ENCODE peak calls at places on chromosomes 12 and 14, in nine cellular contexts. O is osteocyte; R is CD4-positive, alpha-beta T cell; Q is endothelial cell; E is fibroblast of mammary gland; M is fibroblast of villous mesenchyme; K is NB4; T is MM.1S; D is nephron progenitor cell. A is an unnamed sample.

GRCh38 chr12:54148560-54149439 is 40.0 kb downstream of the SMUG1 start:
- DNase-seq in O (no peak), R (no peak), Q (no peak), E (no peak), M (no peak), K (no peak), T (no peak), D (peak; percentile 56), A (no peak)

GRCh38 chr12:65826513-65827171 is 2.4 kb downstream of the HMGA2 start:
- DNase-seq in O (no peak), R (no peak), Q (no peak), E (peak; percentile 80), M (peak; percentile 72), K (peak; percentile 11), T (no peak), D (no peak), A (no peak)

GRCh38 chr12:94162108-94162507 is 13.7 kb downstream of the PLXNC1 start:
- DNase-seq in O (no peak), R (no peak), Q (no peak), E (no peak), M (no peak), K (no peak), T (no peak), D (no peak), A (no peak)

GRCh38 chr14:21061347-21061668 is 3.7 kb downstream of the RNASE8 start:
- DNase-seq in O (no peak), R (no peak), Q (no peak), E (no peak), M (no peak), K (no peak), T (no peak), D (no peak), A (no peak)

GRCh38 chr12:68733661-68734071 is 12.3 kb upstream of the SLC35E3 start:
- DNase-seq in O (no peak), R (no peak), Q (no peak), E (peak; percentile 65), M (peak; percentile 39), K (no peak), T (no peak), D (no peak), A (no peak)

GRCh38 chr12:82857911-82858533 is 171.3 kb downstream of the TMTC2 start:
- DNase-seq in O (no peak), R (no peak), Q (no peak), E (no peak), M (no peak), K (no peak), T (no peak), D (no peak), A (no peak)

GRCh38 chr12:68359669-68360068 is 27.5 kb upstream of the MDM1 start:
- DNase-seq in O (no peak), R (no peak), Q (no peak), E (no peak), M (peak; percentile 27), K (peak; percentile 82), T (no peak), D (no peak), A (no peak)

GRCh38 chr12:104494816-104495158 is 38.0 kb downstream of the CHST11 start:
- DNase-seq in O (no peak), R (no peak), Q (no peak), E (peak; percentile 75), M (peak; percentile 78), K (peak; percentile 79), T (peak; percentile 61), D (no peak), A (no peak)

GRCh38 chr14:54537651-54538050 is 27.9 kb downstream of the CGRRF1 start:
- DNase-seq in O (no peak), R (no peak), Q (no peak), E (no peak), M (no peak), K (no peak), T (no peak), D (no peak), A (no peak)

GRCh38 chr12:53973093-53974042 is at the start of gene HOXC11:
- DNase-seq in O (no peak), R (no peak), Q (no peak), E (no peak), M (no peak), K (peak; percentile 58), T (no peak), D (no peak), A (no peak)

GRCh38 chr12:12406762-12407161 is 49.9 kb downstream of the BORCS5 start:
- DNase-seq in O (no peak), R (no peak), Q (no peak), E (no peak), M (no peak), K (no peak), T (no peak), D (no peak), A (no peak)

GRCh38 chr14:23153891-23154796 is 29.3 kb downstream of the SLC7A8 start:
- DNase-seq in O (no peak), R (no peak), Q (no peak), E (peak; percentile 93), M (peak; percentile 82), K (peak; percentile 43), T (no peak), D (peak; percentile 42), A (no peak)

GRCh38 chr14:35808076-35808657 is 928 bp downstream of the RALGAPA1 start:
- DNase-seq in O (no peak), R (no peak), Q (no peak), E (peak; percentile 12), M (no peak), K (peak; percentile 19), T (peak; percentile 37), D (peak; percentile 18), A (peak; percentile 23)

GRCh38 chr14:104665663-104666522 is 23.5 kb upstream of the INF2 start:
- DNase-seq in O (peak; percentile 83), R (peak; percentile 49), Q (no peak), E (no peak), M (no peak), K (no peak), T (no peak), D (peak; percentile 62), A (peak; percentile 65)

GRCh38 chr14:69910871-69911270 is 31.7 kb downstream of the SMOC1 start:
- DNase-seq in O (no peak), R (no peak), Q (no peak), E (no peak), M (no peak), K (no peak), T (no peak), D (no peak), A (no peak)

GRCh38 chr12:52832960-52833905 is 878 bp downstream of the KRT79 start:
- DNase-seq in O (no peak), R (no peak), Q (no peak), E (no peak), M (no peak), K (no peak), T (no peak), D (no peak), A (no peak)

GRCh38 chr12:101793401-101793800 is 37.4 kb downstream of the GNPTAB start:
- DNase-seq in O (no peak), R (no peak), Q (no peak), E (peak; percentile 70), M (peak; percentile 53), K (no peak), T (no peak), D (no peak), A (peak; percentile 22)

GRCh38 chr12:109946505-109946904 is 46.4 kb downstream of the TCHP start:
- DNase-seq in O (no peak), R (no peak), Q (peak; percentile 62), E (no peak), M (no peak), K (no peak), T (no peak), D (peak; percentile 33), A (no peak)

GRCh38 chr12:89542912-89543592 is 17.2 kb upstream of the POC1B start:
- DNase-seq in O (no peak), R (peak; percentile 33), Q (peak; percentile 72), E (peak; percentile 87), M (peak; percentile 88), K (peak; percentile 87), T (peak; percentile 68), D (peak; percentile 70), A (peak; percentile 45)

GRCh38 chr12:106090586-106091411 is 48.0 kb downstream of the NUAK1 start:
- DNase-seq in O (peak; percentile 86), R (no peak), Q (no peak), E (peak; percentile 52), M (peak; percentile 88), K (no peak), T (no peak), D (no peak), A (no peak)

GRCh38 chr12:75212072-75212471 is 2.4 kb upstream of the KCNC2 start:
- DNase-seq in O (no peak), R (no peak), Q (no peak), E (no peak), M (no peak), K (no peak), T (no peak), D (no peak), A (no peak)

GRCh38 chr12:19695244-19696098 is 256.2 kb downstream of the AEBP2 start:
- DNase-seq in O (no peak), R (no peak), Q (no peak), E (no peak), M (peak; percentile 12), K (peak; percentile 49), T (no peak), D (no peak), A (no peak)

GRCh38 chr12:22396253-22396652 is 61.7 kb upstream of the ST8SIA1 start:
- DNase-seq in O (no peak), R (peak; percentile 22), Q (no peak), E (no peak), M (no peak), K (no peak), T (peak; percentile 15), D (no peak), A (no peak)

GRCh38 chr12:80442426-80443222 is 1.4 kb upstream of the PTPRQ start:
- DNase-seq in O (no peak), R (no peak), Q (no peak), E (no peak), M (peak; percentile 26), K (no peak), T (no peak), D (no peak), A (no peak)
- TF ChIP-seq CTCF in O (no peak), R (no peak), Q (no peak), E (no peak), M (no peak), K (no peak), T (no peak), D (no peak), A (no peak)

GRCh38 chr12:99810718-99811593 is 163.4 kb downstream of the GARIN6 start:
- DNase-seq in O (no peak), R (no peak), Q (no peak), E (peak; percentile 69), M (peak; percentile 24), K (peak; percentile 35), T (peak; percentile 53), D (no peak), A (no peak)
- TF ChIP-seq CTCF in O (peak; percentile 56), R (no peak), Q (peak; percentile 39), E (peak; percentile 42), M (peak; percentile 40), K (no peak), T (peak; percentile 40), D (no peak), A (peak; percentile 23)

GRCh38 chr12:4526923-4527546 is 11.7 kb upstream of the RAD51AP1 start:
- DNase-seq in O (no peak), R (no peak), Q (no peak), E (peak; percentile 27), M (peak; percentile 33), K (peak; percentile 17), T (peak; percentile 36), D (no peak), A (no peak)
- TF ChIP-seq CTCF in O (peak; percentile 62), R (peak; percentile 87), Q (peak; percentile 92), E (peak; percentile 39), M (peak; percentile 41), K (no peak), T (peak; percentile 40), D (peak; percentile 72), A (peak; percentile 15)

GRCh38 chr14:92994942-92995341 is 72.0 kb downstream of the CHGA start:
- DNase-seq in O (no peak), R (no peak), Q (no peak), E (no peak), M (no peak), K (no peak), T (no peak), D (no peak), A (no peak)
- TF ChIP-seq CTCF in O (no peak), R (no peak), Q (no peak), E (no peak), M (no peak), K (no peak), T (no peak), D (no peak), A (no peak)